ENCODE peak calls at places on chromosomes 1 and 21, in ten cellular contexts. U is caudate nucleus; L is GM12891; Y is SHP77; S is mammary epithelial cell; V is memory B cell; B is HTR-8/SVneo; D is cerebellar cortex; M is stimulated activated CD4-positive, alpha-beta T cell treated with anti-CD3 and anti-CD28 coated beads, Interleukin-2, amount 100 ng/mL, for 24 hours; Q is AG20443. N is an unnamed sample.

GRCh38 chr1:107138166-107138565 is 2.7 kb upstream of the NTNG1 start:
- DNase-seq in U (no peak), L (no peak), Y (no peak), S (peak), V (no peak), B (no peak), D (no peak), M (no peak), Q (no peak), N (no peak)

GRCh38 chr1:55476445-55477015 is 261.4 kb upstream of the USP24 start:
- DNase-seq in U (no peak), L (no peak), Y (no peak), S (no peak), V (no peak), B (no peak), D (no peak), M (no peak), Q (no peak), N (no peak)

GRCh38 chr1:43604192-43604591 is 45.8 kb upstream of the KDM4A start:
- DNase-seq in U (no peak), L (no peak), Y (no peak), S (no peak), V (no peak), B (no peak), D (no peak), M (no peak), Q (no peak), N (no peak)

GRCh38 chr1:220007438-220007837 is 38.9 kb downstream of the EPRS1 start:
- DNase-seq in U (no peak), L (no peak), Y (no peak), S (no peak), V (no peak), B (no peak), D (no peak), M (no peak), Q (no peak), N (no peak)

GRCh38 chr1:3391711-3392110 is 62.8 kb upstream of the ARHGEF16 start:
- DNase-seq in U (no peak), L (no peak), Y (no peak), S (no peak), V (no peak), B (no peak), D (no peak), M (no peak), Q (no peak), N (no peak)

GRCh38 chr1:41661428-41662060 is 177.1 kb upstream of the EDN2 start:
- DNase-seq in U (no peak), L (no peak), Y (no peak), S (peak), V (peak), B (no peak), D (no peak), M (peak), Q (peak), N (no peak)

GRCh38 chr1:173914366-173914871 is 2.7 kb downstream of the SERPINC1 start:
- DNase-seq in U (no peak), L (peak), Y (no peak), S (peak), V (no peak), B (peak), D (peak), M (peak), Q (peak), N (peak)

GRCh38 chr1:55129194-55129728 is 85.9 kb downstream of the USP24 start:
- DNase-seq in U (no peak), L (no peak), Y (no peak), S (no peak), V (no peak), B (no peak), D (no peak), M (no peak), Q (peak), N (no peak)

GRCh38 chr1:45380125-45380524 is 39.9 kb upstream of the MUTYH start:
- DNase-seq in U (no peak), L (no peak), Y (no peak), S (no peak), V (no peak), B (no peak), D (no peak), M (no peak), Q (no peak), N (no peak)

GRCh38 chr21:46604329-46604974 is 430 bp downstream of the S100B start:
- DNase-seq in U (no peak), L (no peak), Y (no peak), S (no peak), V (no peak), B (no peak), D (no peak), M (no peak), Q (no peak), N (no peak)

GRCh38 chr1:52032124-52032784 is 1.4 kb downstream of the KTI12 start:
- DNase-seq in U (no peak), L (no peak), Y (no peak), S (peak), V (no peak), B (no peak), D (no peak), M (no peak), Q (no peak), N (no peak)

N was measured in SK-MEL-5.